ENCODE peak calls at places on chromosomes 16 and 17, in eight cellular contexts. V is tibial artery, Y is AG10803, O is left ventricle myocardium inferior, G is A549, S is astrocyte of the spinal cord, B is AG09309, H is upper lobe of right lung. A is an unnamed sample.

GRCh38 chr16:12256880-12257279 is 280.3 kb downstream of the SNX29 start:
- DNase-seq in B (no peak), Y (no peak), V (no peak), O (no peak), S (peak), H (no peak), G (no peak), A (no peak)

GRCh38 chr16:67236551-67237395 is 9.8 kb downstream of the TMEM208 start:
- DNase-seq in S (peak), H (peak), V (peak), B (no peak), G (peak), Y (peak), O (no peak), A (peak)

GRCh38 chr17:43825567-43825966 is 7.4 kb downstream of the MPP3 start:
- DNase-seq in V (no peak), B (no peak), O (no peak), Y (no peak), S (no peak), G (no peak), H (peak), A (no peak)

GRCh38 chr16:67483150-67483549 is at the start of gene AGRP:
- DNase-seq in Y (no peak), G (no peak), V (no peak), S (no peak), O (no peak), H (no peak), B (no peak), A (no peak)

GRCh38 chr16:78407191-78407590 is 307.7 kb downstream of the WWOX start:
- DNase-seq in H (no peak), G (no peak), Y (peak), S (no peak), O (no peak), B (no peak), V (no peak), A (peak)

GRCh38 chr17:51672058-51672457 is 411.7 kb downstream of the UTP18 start:
- DNase-seq in V (no peak), Y (no peak), G (no peak), S (no peak), B (no peak), H (no peak), O (no peak), A (no peak)

GRCh38 chr16:23416816-23417215 is 36.2 kb downstream of the COG7 start:
- DNase-seq in S (no peak), G (no peak), V (no peak), H (no peak), Y (no peak), O (no peak), B (no peak), A (no peak)

GRCh38 chr16:14219983-14220382 is 148.9 kb downstream of the MRTFB start:
- DNase-seq in V (no peak), S (no peak), B (no peak), H (no peak), O (no peak), G (no peak), Y (no peak), A (no peak)

GRCh38 chr17:40099627-40100418 is 566 bp downstream of the NR1D1 start:
- DNase-seq in O (no peak), B (no peak), V (no peak), G (no peak), H (no peak), Y (no peak), S (no peak), A (no peak)

GRCh38 chr17:9890124-9890523 is 14.9 kb downstream of the RCVRN start:
- DNase-seq in B (no peak), Y (no peak), S (no peak), O (no peak), V (no peak), G (peak), H (no peak), A (no peak)

GRCh38 chr16:71359431-71359830 is 908 bp downstream of the CALB2 start:
- DNase-seq in H (no peak), S (no peak), V (no peak), G (no peak), O (no peak), B (no peak), Y (no peak), A (no peak)

GRCh38 chr16:28257256-28257655 is 35.1 kb upstream of the SBK1 start:
- DNase-seq in Y (no peak), G (no peak), O (no peak), B (no peak), V (no peak), H (no peak), S (no peak), A (no peak)

GRCh38 chr16:28259781-28260150 is 32.6 kb upstream of the SBK1 start:
- DNase-seq in V (no peak), Y (no peak), G (no peak), H (no peak), B (no peak), O (no peak), S (no peak), A (no peak)

GRCh38 chr16:28260193-28260592 is 32.1 kb upstream of the SBK1 start:
- DNase-seq in S (no peak), O (peak), B (no peak), V (no peak), G (no peak), H (no peak), Y (no peak), A (no peak)

GRCh38 chr16:28259091-28259780 is 33.1 kb upstream of the SBK1 start:
- DNase-seq in B (no peak), H (no peak), G (no peak), O (no peak), Y (no peak), S (no peak), V (no peak), A (no peak)

GRCh38 chr16:28258571-28258970 is 33.8 kb upstream of the SBK1 start:
- DNase-seq in V (no peak), G (no peak), S (peak), H (no peak), Y (peak), O (peak), B (no peak), A (peak)
- H3K4me3 ChIP-seq in V (no peak), G (no peak), S (no peak), H (no peak), Y (no peak), O (peak), B (no peak), A (no peak)

DNA sequence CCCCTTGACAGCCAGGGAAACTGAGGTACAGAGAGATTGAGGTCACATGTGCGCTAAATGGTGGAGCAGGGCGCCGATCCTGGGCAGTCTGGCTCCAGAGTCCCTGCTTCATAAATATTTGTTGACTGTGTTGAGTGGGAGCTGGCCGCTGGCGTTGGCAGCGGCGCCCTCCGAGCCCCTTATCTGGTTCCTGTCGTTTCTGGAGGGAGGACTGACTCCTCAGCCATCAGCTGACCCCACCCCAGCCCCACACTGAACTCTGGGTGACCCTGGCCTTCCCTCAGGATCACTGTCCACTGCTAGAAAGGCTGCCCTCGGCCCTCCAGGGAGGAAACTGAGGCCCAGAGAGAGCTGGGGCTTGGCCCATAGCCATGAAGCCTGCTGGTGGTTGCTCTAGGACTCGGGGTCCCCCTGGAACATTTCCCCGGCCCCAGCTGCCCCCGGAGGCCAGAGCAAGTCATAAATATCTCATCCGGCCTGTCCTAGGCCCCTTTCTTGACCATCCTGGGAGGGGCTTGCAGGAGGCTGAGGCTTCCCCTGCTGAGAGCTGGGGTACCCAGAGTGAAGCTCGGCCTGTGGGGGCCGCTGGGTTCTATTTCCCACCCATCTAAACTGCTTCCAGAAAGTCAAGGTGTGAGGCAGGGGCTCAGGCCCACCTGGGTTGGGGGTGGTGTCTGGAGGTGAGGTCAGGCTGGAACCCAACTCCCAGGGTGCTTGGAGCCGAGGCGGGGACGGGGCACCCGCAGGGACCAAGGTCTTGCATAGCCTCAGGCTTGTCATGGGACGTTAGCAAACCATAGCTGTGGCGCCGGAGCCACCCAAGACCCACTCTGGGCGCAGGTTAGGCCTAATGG is 51.6 kb upstream of the GSE1 start:
- DNase-seq in S (no peak), Y (no peak), V (no peak), B (no peak), O (no peak), H (no peak), G (no peak), A (no peak)
- TF ChIP-seq CTCF in S (no peak), Y (no peak), V (no peak), B (no peak), O (no peak), H (no peak), G (no peak), A (no peak)

DNA sequence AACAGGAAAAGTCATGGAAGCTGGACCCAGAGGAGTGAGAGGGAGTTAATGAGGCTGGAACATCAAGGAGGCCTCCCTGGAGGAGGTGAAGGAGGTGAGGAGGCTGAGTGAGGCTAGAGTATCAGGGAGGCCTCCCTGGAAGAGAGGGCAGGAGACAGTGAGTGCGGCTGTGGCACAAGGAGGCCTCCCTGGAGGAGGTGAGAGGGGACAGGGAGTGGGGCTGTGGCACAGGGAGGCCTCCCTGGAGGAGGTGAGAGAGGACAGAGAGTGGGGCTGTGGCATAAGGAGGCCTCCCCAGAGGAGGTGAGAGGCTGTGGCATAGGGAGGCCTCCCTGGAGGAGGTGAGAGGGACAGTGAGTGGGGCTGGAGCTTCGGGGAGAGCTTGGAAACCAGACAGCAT is 5.5 kb downstream of the CAMKK1 start:
- DNase-seq in G (no peak), S (no peak), V (no peak), Y (no peak), H (no peak), O (no peak), B (no peak), A (no peak)
- H3K4me3 ChIP-seq in G (no peak), S (no peak), V (no peak), Y (no peak), H (no peak), O (no peak), B (no peak), A (no peak)

DNA sequence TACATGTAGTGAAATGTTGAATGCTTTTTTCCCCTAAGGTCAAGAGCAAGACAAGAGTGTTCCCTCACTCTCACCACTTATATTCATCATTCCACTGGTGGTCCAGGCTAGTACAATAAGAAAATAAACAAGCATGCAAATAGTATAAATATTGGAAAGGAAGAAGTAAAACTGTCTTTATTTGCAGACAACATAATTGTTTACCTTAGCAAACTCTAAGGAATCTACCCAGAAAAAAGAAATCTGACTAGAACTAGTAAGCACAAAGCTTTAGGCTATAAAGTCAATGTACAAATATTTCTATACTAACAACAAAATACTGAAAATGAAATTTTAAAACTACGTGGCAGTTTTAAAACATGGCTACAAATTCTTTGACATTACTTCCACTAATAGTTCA is 101.7 kb downstream of the CYB561 start:
- DNase-seq in O (no peak), H (no peak), B (no peak), Y (no peak), S (no peak), V (no peak), G (no peak), A (no peak)
- TF ChIP-seq CTCF in O (no peak), H (no peak), B (no peak), Y (no peak), S (no peak), V (no peak), G (no peak), A (no peak)

GRCh38 chr17:7930841-7931631 is 710 bp downstream of the TRAPPC1 start:
- DNase-seq in G (no peak), Y (no peak), O (no peak), V (no peak), S (peak), B (no peak), H (no peak), A (no peak)
- H3K4me3 ChIP-seq in G (peak), Y (peak), O (peak), V (peak), S (peak), B (peak), H (peak), A (peak)

GRCh38 chr17:76139801-76140660 is 1.0 kb downstream of the FOXJ1 start:
- DNase-seq in O (no peak), G (no peak), V (no peak), B (no peak), S (no peak), H (peak), Y (no peak), A (no peak)
- TF ChIP-seq CTCF in O (no peak), G (no peak), V (no peak), B (no peak), S (no peak), H (no peak), Y (no peak), A (no peak)

GRCh38 chr16:89452925-89453324 is 37.4 kb downstream of the ANKRD11 start:
- DNase-seq in V (no peak), B (no peak), Y (no peak), H (no peak), S (no peak), O (no peak), G (no peak), A (no peak)
- H3K4me3 ChIP-seq in V (no peak), B (no peak), Y (no peak), H (no peak), S (no peak), O (no peak), G (no peak), A (no peak)

DNA sequence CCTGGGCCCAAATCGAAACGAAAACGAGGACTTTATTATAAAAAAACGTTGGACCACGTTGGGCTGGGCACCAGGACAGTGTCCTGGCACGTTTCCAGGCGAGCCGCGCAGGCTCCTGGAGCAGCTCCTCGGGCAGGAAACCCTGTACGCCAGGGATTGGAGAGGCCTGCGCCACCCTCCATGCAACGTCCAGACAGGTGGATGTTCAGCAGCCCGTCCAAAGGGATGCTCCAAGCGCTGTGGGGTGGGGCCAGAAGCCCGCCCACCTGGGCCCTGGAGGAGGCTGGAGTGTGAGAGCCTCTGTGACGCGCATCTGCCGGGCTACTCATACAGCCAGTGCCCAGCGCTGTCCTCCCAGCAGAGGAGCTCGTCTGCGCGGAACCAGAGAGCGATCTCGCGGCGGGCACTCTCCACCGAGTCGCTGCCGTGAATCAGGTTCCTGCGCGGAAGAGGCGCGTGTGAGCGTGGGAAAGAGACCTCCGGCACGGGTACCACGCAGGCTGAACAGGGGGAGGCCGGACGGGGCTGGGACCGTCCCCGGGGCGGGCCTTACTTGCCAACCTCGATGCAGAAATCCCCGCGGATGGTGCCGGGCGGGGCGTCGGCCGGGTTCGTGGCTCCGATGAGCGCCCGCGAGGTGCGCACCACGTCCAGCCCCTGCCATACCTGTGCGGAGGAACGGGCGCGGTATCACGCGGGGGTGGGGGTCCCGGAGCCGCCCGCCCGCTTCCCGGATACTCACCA is 843 bp downstream of the NME3 start:
- DNase-seq in H (peak), S (peak), O (peak), V (peak), G (peak), B (no peak), Y (peak), A (peak)
- TF ChIP-seq CTCF in H (no peak), S (no peak), O (no peak), V (no peak), G (no peak), B (no peak), Y (peak), A (no peak)

GRCh38 chr17:82269882-82270500 is 3.5 kb downstream of the CSNK1D start:
- DNase-seq in Y (no peak), S (no peak), B (no peak), H (peak), G (no peak), O (no peak), V (no peak), A (no peak)

GRCh38 chr17:82270651-82271050 is 2.8 kb downstream of the CSNK1D start:
- DNase-seq in S (no peak), B (no peak), O (no peak), H (peak), Y (no peak), V (no peak), G (no peak), A (no peak)

GRCh38 chr17:82266142-82266541 is 7.4 kb downstream of the CSNK1D start:
- DNase-seq in B (no peak), V (no peak), O (no peak), H (no peak), G (no peak), Y (no peak), S (no peak), A (no peak)

GRCh38 chr17:82269138-82269881 is 4.2 kb downstream of the CSNK1D start:
- DNase-seq in S (no peak), B (no peak), H (peak), O (no peak), G (no peak), Y (no peak), V (no peak), A (no peak)

GRCh38 chr17:82267575-82268379 is 5.7 kb downstream of the CSNK1D start:
- DNase-seq in B (peak), S (peak), Y (peak), V (peak), O (peak), G (peak), H (peak), A (peak)
- H3K4me3 ChIP-seq in B (no peak), S (peak), Y (peak), V (no peak), O (peak), G (peak), H (peak), A (peak)

GRCh38 chr16:30874244-30874820 is 19.5 kb downstream of the BCL7C start:
- DNase-seq in H (no peak), Y (no peak), B (no peak), V (no peak), G (no peak), O (no peak), S (no peak), A (no peak)
- TF ChIP-seq CTCF in H (no peak), Y (no peak), B (no peak), V (no peak), G (no peak), O (no peak), S (no peak), A (no peak)